ENCODE peak calls at places on chromosomes 3 and 15, in eight cellular contexts. L is uterus; X is hepatocyte; Z is GM23338; A is mammary epithelial cell; Q is CD8-positive, alpha-beta T cell; B is neural progenitor cell; M is dorsolateral prefrontal cortex. W is an unnamed sample. For H3K27me3, the result is how much of the 10 kb centered on the place peaks cover.

GRCh38 chr3:52402706-52403270 is 42.1 kb downstream of the SEMA3G start:
- DNase-seq in Z (no peak), L (no peak), A (no peak), M (peak), X (no peak), Q (no peak), B (no peak), W (no peak)

GRCh38 chr3:143119974-143120715 is 574 bp downstream of the CHST2 start:
- DNase-seq in B (peak), L (peak), X (peak), Z (peak), Q (peak), M (peak), A (peak), W (peak)

GRCh38 chr3:153439780-153440179 is 277.8 kb downstream of the RAP2B start:
- DNase-seq in A (no peak), X (no peak), B (no peak), Z (peak), Q (no peak), M (no peak), L (no peak), W (no peak)

GRCh38 chr15:100310511-100310910 is 31.3 kb downstream of the ADAMTS17 start:
- DNase-seq in M (no peak), A (no peak), Q (no peak), Z (no peak), L (no peak), B (peak), X (no peak), W (no peak)

GRCh38 chr3:57079221-57079831 is 18.9 kb downstream of the SPATA12 start:
- DNase-seq in M (no peak), L (peak), Z (peak), A (peak), Q (no peak), X (peak), B (peak), W (peak)

GRCh38 chr15:71612869-71613268 is 197.5 kb upstream of the NR2E3 start:
- DNase-seq in Q (no peak), L (no peak), A (no peak), Z (no peak), X (no peak), B (no peak), M (no peak), W (no peak)

GRCh38 chr3:115616461-115616860 is 6.8 kb upstream of the GAP43 start:
- DNase-seq in X (no peak), M (no peak), A (no peak), Q (no peak), B (no peak), Z (no peak), L (no peak), W (no peak)

GRCh38 chr3:170809021-170809974 is 60.7 kb downstream of the RPL22L1 start:
- DNase-seq in A (peak), L (peak), B (peak), X (peak), Q (no peak), M (peak), Z (peak), W (peak)

GRCh38 chr3:127457094-127457475 is 133.4 kb downstream of the TPRA1 start:
- DNase-seq in B (peak), Q (no peak), L (no peak), A (peak), X (peak), M (peak), Z (peak), W (peak)

GRCh38 chr15:99409097-99409473 is 156.7 kb upstream of the MEF2A start:
- DNase-seq in A (peak), X (peak), Z (peak), Q (peak), L (peak), B (peak), M (no peak), W (peak)

GRCh38 chr3:181512787-181513186 is 198.9 kb upstream of the SOX2 start:
- DNase-seq in Q (no peak), A (no peak), L (no peak), M (no peak), Z (no peak), X (no peak), B (no peak), W (no peak)

GRCh38 chr3:27591811-27592210 is 107.6 kb upstream of the SLC4A7 start:
- DNase-seq in B (no peak), Q (no peak), X (no peak), A (no peak), Z (no peak), M (no peak), L (peak), W (peak)

GRCh38 chr3:85054579-85054978 is 95.8 kb downstream of the CADM2 start:
- DNase-seq in A (no peak), B (no peak), L (no peak), Q (no peak), Z (no peak), X (no peak), M (no peak), W (no peak)

GRCh38 chr3:23421811-23422510 is 218.8 kb downstream of the UBE2E2 start:
- DNase-seq in M (no peak), B (no peak), Z (no peak), A (peak), L (no peak), Q (no peak), X (no peak), W (peak)

GRCh38 chr3:177827517-177828249 is 630.4 kb upstream of the TBL1XR1 start:
- DNase-seq in M (no peak), Q (no peak), L (no peak), Z (no peak), B (no peak), A (peak), X (peak), W (no peak)

GRCh38 chr15:80580107-80580506 is 115.0 kb upstream of the ABHD17C start:
- DNase-seq in Z (no peak), X (no peak), B (no peak), L (no peak), M (peak), A (peak), Q (no peak), W (no peak)

GRCh38 chr15:95016511-95017219 is 785.3 kb downstream of the MCTP2 start:
- DNase-seq in Q (no peak), B (no peak), X (peak), A (no peak), M (no peak), Z (no peak), L (no peak), W (peak)

GRCh38 chr15:95897651-95898050 is 432.8 kb upstream of the NR2F2 start:
- DNase-seq in M (no peak), Q (no peak), X (no peak), L (no peak), A (no peak), B (no peak), Z (no peak), W (no peak)

GRCh38 chr15:101615986-101616848 is 36.0 kb downstream of the TM2D3 start:
- DNase-seq in B (peak), A (peak), X (peak), M (no peak), Q (no peak), Z (peak), L (peak), W (peak)

GRCh38 chr3:122925756-122926155 is 101.8 kb downstream of the SEMA5B start:
- DNase-seq in Z (no peak), B (no peak), A (no peak), M (no peak), Q (no peak), L (no peak), X (no peak), W (no peak)

GRCh38 chr3:113255100-113255853 is 43.9 kb downstream of the BOC start:
- DNase-seq in Z (peak), Q (no peak), X (no peak), A (no peak), L (no peak), M (no peak), B (no peak), W (no peak)

GRCh38 chr3:52469001-52469400 is 13.6 kb downstream of the NISCH start:
- DNase-seq in B (no peak), X (no peak), Q (no peak), Z (no peak), L (no peak), M (no peak), A (no peak), W (no peak)

GRCh38 chr3:18247776-18248310 is 177.3 kb downstream of the SATB1 start:
- DNase-seq in M (no peak), B (peak), Q (no peak), X (no peak), Z (no peak), L (no peak), A (no peak), W (no peak)

GRCh38 chr15:49185473-49185872 is 15.4 kb downstream of the GALK2 start:
- DNase-seq in B (no peak), M (no peak), A (no peak), Q (no peak), L (no peak), Z (no peak), X (no peak), W (no peak)

GRCh38 chr15:50077242-50077641 is 41.8 kb downstream of the ATP8B4 start:
- DNase-seq in Q (no peak), L (no peak), A (no peak), M (no peak), X (no peak), B (no peak), Z (no peak), W (no peak)

GRCh38 chr3:114623420-114624046 is 329.7 kb downstream of the TIGIT start:
- DNase-seq in A (no peak), L (no peak), Z (no peak), M (no peak), Q (no peak), X (no peak), B (no peak), W (no peak)

GRCh38 chr3:53040361-53040820 is 5.5 kb downstream of the SFMBT1 start:
- DNase-seq in L (no peak), X (no peak), M (no peak), Q (no peak), Z (no peak), A (peak), B (no peak), W (no peak)

GRCh38 chr3:135329479-135329878 is 534.4 kb downstream of the EPHB1 start:
- DNase-seq in Q (no peak), M (no peak), L (no peak), B (no peak), A (no peak), Z (no peak), X (no peak), W (no peak)

GRCh38 chr15:93068581-93069199 is 20.3 kb downstream of the RGMA start:
- DNase-seq in Q (no peak), X (no peak), Z (no peak), L (no peak), M (no peak), A (no peak), B (peak), W (no peak)

GRCh38 chr3:30628931-30629590 is 22.7 kb downstream of the TGFBR2 start:
- DNase-seq in X (peak), B (no peak), Q (no peak), M (no peak), L (no peak), A (no peak), Z (no peak), W (peak)
- TF ChIP-seq CTCF in X (peak), B (no peak), Q (peak), M (peak), L (peak), A (peak), Z (peak), W (peak)

GRCh38 chr3:10817506-10817905 is 1.5 kb downstream of the SLC6A11 start:
- DNase-seq in A (no peak), M (peak), L (no peak), Z (no peak), B (peak), X (no peak), Q (no peak), W (no peak)
- H3K27me3 ChIP-seq in A (under half), M (under half), L (under half), Z (under half), B (half or more), X (half or more), Q (under half), W (half or more)

DNA sequence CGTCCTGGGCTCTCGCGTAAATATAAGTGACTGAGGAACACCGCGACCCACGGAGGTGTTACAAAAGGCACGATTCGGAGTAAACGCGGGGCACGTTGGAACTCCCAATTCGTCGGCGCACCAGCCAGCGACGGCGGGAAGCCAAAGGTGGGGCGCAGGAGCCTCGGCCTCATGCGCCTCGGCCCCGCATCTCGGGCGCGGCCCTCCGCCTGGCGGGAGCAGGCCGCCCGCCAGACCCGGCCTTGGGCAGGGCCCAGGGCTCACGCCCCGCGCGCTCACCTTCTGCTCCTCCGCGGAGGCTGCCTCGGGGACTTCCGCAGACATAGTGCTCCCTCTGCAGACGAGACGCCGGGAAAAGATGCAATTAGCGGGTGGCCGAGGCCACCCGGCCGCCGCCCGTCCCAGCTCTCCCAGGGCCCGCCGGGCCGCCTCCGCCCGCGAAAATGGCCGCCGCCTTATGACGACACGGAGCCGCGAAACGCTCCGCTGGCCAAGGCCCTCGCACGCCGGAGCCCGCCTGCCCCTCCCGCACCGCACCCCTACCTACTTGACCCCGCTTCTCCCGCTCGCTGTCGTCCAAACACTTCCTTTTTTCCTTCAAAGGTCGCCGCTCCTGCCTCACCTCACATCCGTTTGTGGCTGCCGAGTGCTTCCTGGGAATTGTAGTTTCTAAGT is at the start of gene ARPP19:
- DNase-seq in L (peak), Q (peak), Z (peak), B (peak), X (peak), M (peak), A (peak), W (peak)
- TF ChIP-seq CTCF in L (peak), Q (no peak), Z (peak), B (peak), X (peak), M (peak), A (peak), W (peak)

DNA sequence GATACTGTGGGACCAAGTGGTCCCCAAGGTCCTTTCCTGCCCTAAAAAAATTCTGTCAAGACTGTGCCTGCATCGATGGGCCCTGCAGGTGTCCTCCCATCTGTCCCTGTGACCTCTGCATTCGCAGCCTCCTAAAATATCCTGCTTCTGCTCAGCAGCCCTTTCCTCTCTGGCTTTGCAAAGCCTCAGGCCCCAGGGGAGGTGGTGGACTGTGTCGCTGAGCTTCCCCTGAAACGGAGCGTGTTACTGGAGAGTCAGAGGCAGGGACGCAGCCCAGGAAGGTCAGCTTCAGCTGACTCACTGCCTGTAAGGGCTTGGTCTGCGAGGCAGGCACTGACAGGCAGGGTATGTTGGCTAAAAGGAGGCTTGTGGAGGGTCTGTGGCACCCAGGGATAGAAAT is 110.0 kb downstream of the RAB11A start:
- DNase-seq in X (no peak), A (peak), M (no peak), Q (no peak), L (no peak), B (no peak), Z (no peak), W (no peak)
- H3K27me3 ChIP-seq in X (under half), A (under half), M (under half), Q (under half), L (under half), B (under half), Z (under half), W (under half)

DNA sequence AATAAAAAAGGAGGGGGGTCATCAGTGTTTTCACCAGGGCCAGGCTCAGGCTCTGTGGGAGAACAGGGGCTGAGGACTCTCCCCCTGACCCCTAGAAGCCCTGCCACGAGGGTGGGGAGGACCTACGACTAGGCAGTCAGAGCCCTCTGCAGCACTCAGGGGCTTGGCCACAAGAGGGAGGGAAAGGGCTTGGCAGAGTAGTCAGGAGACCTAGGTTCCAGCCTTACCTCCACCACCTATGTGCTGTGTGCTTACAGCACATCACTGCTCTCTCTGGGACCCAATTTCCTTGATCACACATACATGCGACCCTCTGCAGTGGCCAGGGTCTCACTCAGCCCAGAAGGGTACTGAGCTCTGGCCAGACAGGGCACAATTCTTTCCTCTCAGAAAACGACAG is 16.3 kb upstream of the SKIC8 start:
- DNase-seq in Z (peak), B (peak), M (no peak), Q (no peak), L (no peak), X (peak), A (no peak), W (peak)
- TF ChIP-seq CTCF in Z (peak), B (peak), M (peak), Q (no peak), L (no peak), X (peak), A (peak), W (no peak)

DNA sequence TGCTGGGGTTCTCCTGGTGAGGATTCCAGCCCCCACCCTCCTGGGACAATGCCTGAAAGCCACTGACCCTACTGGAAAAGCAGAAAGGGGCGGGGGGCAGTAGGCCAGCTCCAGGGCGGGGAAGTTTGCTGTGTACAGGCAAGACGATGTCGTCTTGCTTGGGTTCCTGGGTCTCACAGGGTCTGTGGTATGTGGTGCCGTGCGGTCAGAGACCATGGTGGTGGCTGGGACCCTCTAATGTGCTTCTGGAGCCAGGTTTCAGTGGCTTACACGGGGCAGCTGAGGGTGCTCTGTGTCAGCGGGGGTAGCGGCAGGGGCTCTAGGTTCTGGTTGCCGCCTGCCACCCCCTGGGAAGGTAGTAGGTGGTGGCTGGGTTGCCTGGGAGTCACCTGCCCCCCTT is 54.2 kb downstream of the RHCG start:
- DNase-seq in B (no peak), X (no peak), M (no peak), Q (no peak), A (no peak), Z (no peak), L (no peak), W (no peak)
- H3K27me3 ChIP-seq in B (half or more), X (under half), M (under half), Q (under half), A (under half), Z (under half), L (under half), W (under half)

DNA sequence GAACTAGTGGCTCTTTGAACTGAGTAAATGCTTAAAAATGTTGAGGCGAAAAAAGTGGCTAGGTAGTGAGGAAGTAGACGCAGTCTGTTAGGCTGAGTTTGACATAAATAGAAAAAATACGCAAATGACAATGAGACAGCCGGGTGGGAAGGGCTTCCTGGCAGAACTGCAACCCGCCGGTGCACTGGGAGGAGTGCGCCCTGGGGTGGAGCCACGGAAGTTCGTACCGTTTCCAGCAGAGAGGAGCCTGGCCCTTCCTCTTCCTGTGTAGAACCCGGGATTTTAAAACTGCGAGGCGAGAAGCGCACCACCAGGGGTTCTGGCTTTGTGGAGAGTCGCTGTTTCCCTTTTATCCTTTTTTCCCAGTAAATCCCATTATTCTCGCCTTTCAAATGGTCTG is 602.6 kb downstream of the PYDC2 start:
- DNase-seq in B (peak), L (no peak), X (peak), Q (no peak), M (no peak), A (no peak), Z (peak), W (no peak)
- TF ChIP-seq CTCF in B (peak), L (no peak), X (no peak), Q (no peak), M (no peak), A (no peak), Z (no peak), W (no peak)

DNA sequence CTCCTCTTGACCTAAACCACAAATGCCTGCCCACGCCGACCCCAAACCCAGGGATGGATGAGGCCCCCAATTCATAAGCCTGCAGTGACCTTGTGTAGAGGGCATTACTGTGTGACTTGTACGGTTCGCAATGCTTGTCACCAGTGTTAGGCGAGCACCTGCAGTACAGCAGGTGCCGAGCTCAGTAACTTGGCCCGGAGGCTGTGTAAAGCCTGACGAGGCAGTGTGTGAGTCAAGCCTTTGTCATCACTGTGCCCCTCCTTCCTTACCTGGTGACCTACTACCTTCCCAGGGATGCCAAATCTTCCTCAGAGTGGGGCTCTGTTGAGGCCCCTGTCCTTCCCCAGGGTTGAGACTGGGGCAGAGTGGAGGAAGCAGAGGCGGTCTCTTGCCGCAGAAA is 37.2 kb upstream of the TMEM115 start:
- DNase-seq in B (no peak), M (no peak), L (no peak), Q (no peak), X (no peak), A (peak), Z (no peak), W (no peak)
- H3K27me3 ChIP-seq in B (under half), M (under half), L (under half), Q (under half), X (under half), A (under half), Z (under half), W (under half)